ENCODE peak calls at places on chromosomes 16 and 17, in seven cellular contexts. N is A549, H is HFF-Myc, P is C1 segment of cervical spinal cord, Y is fibroblast of the aortic adventitia, E is breast epithelium, J is NCI-H524. V is an unnamed sample.

GRCh38 chr16:68116256-68116853 is 31.2 kb downstream of the NFATC3 start:
- DNase-seq in H (no peak), J (no peak), Y (peak), N (peak), E (no peak), P (no peak), V (no peak)

GRCh38 chr16:76676356-76676755 is 399.2 kb downstream of the CNTNAP4 start:
- DNase-seq in H (no peak), P (no peak), E (no peak), J (no peak), N (no peak), Y (no peak), V (no peak)

GRCh38 chr17:16920628-16921020 is 51.3 kb downstream of the TNFRSF13B start:
- DNase-seq in P (no peak), E (peak), N (no peak), J (no peak), Y (no peak), H (no peak), V (no peak)

GRCh38 chr16:24381470-24382118 is 125.5 kb downstream of the CACNG3 start:
- DNase-seq in J (no peak), H (no peak), N (no peak), Y (no peak), E (no peak), P (no peak), V (no peak)

GRCh38 chr17:56653877-56654276 is 60.4 kb downstream of the NOG start:
- DNase-seq in E (no peak), J (peak), Y (peak), H (peak), N (peak), P (no peak), V (peak)

GRCh38 chr17:3602499-3602898 is 6.7 kb downstream of the TRPV1 start:
- DNase-seq in Y (peak), H (no peak), E (no peak), P (no peak), J (no peak), N (peak), V (no peak)

GRCh38 chr17:52170963-52171572 is 12.6 kb upstream of the CA10 start:
- DNase-seq in E (no peak), P (no peak), H (no peak), Y (no peak), J (peak), N (peak), V (no peak)

GRCh38 chr17:38536661-38537060 is 69.1 kb downstream of the SRCIN1 start:
- DNase-seq in H (no peak), E (no peak), N (no peak), P (no peak), J (no peak), Y (peak), V (no peak)

GRCh38 chr16:5056347-5056746 is 9.4 kb downstream of the C16orf89 start:
- DNase-seq in N (peak), P (no peak), H (no peak), Y (no peak), E (no peak), J (no peak), V (no peak)

GRCh38 chr17:69466905-69467630 is 52.6 kb downstream of the MAP2K6 start:
- DNase-seq in Y (no peak), E (no peak), H (peak), J (peak), N (peak), P (no peak), V (no peak)

GRCh38 chr17:48546924-48547838 is 2.3 kb upstream of the HOXB2 start:
- DNase-seq in N (no peak), P (no peak), E (no peak), Y (peak), H (no peak), J (no peak), V (no peak)

GRCh38 chr17:48791128-48792032 is 25.6 kb downstream of the TTLL6 start:
- DNase-seq in E (peak), N (peak), Y (peak), H (peak), P (no peak), J (peak), V (peak)

GRCh38 chr16:49441366-49441780 is 67.8 kb downstream of the C16orf78 start:
- DNase-seq in Y (no peak), P (no peak), H (no peak), E (no peak), J (peak), N (no peak), V (no peak)

GRCh38 chr17:56185491-56185890 is 32.2 kb downstream of the ANKFN1 start:
- DNase-seq in H (no peak), Y (peak), J (no peak), P (no peak), N (no peak), E (no peak), V (no peak)

GRCh38 chr16:51267676-51268075 is 116.6 kb upstream of the SALL1 start:
- DNase-seq in E (no peak), Y (no peak), P (peak), N (no peak), H (no peak), J (no peak), V (no peak)

GRCh38 chr16:88743693-88744519 is 37.6 kb downstream of the CTU2 start:
- DNase-seq in Y (peak), J (peak), H (no peak), N (peak), P (peak), E (peak), V (no peak)

GRCh38 chr16:1941162-1941923 is 1.7 kb downstream of the MSRB1 start:
- DNase-seq in N (no peak), P (no peak), Y (no peak), E (no peak), H (no peak), J (no peak), V (no peak)

GRCh38 chr17:1147664-1148063 is 32.1 kb downstream of the ABR start:
- DNase-seq in E (no peak), Y (peak), H (no peak), P (no peak), J (peak), N (peak), V (no peak)

GRCh38 chr17:67496286-67496685 is 119.2 kb downstream of the PITPNC1 start:
- DNase-seq in J (no peak), Y (no peak), N (no peak), P (no peak), E (no peak), H (no peak), V (no peak)

GRCh38 chr17:77373298-77374169 is 232.8 kb downstream of the SEC14L1 start:
- DNase-seq in H (no peak), E (no peak), P (no peak), N (no peak), J (no peak), Y (peak), V (no peak)

GRCh38 chr16:84617068-84617630 is 729 bp downstream of the COTL1 start:
- DNase-seq in P (no peak), E (no peak), H (no peak), N (no peak), Y (no peak), J (no peak), V (no peak)

GRCh38 chr17:17809527-17810373 is 27.0 kb downstream of the SREBF1 start:
- DNase-seq in N (peak), E (peak), J (no peak), Y (peak), H (no peak), P (no peak), V (no peak)

GRCh38 chr16:55372792-55373488 is 48.9 kb downstream of the IRX6 start:
- DNase-seq in J (no peak), H (no peak), E (no peak), P (no peak), N (no peak), Y (no peak), V (no peak)

GRCh38 chr17:80559688-80560290 is 15.2 kb downstream of the RPTOR start:
- DNase-seq in Y (peak), J (no peak), N (no peak), H (no peak), P (no peak), E (no peak), V (peak)

GRCh38 chr17:30278032-30278431 is 13.7 kb downstream of the BLMH start:
- DNase-seq in N (peak), P (no peak), J (peak), Y (peak), E (no peak), H (no peak), V (no peak)

GRCh38 chr16:72939247-72939646 is 108.7 kb downstream of the ZFHX3 start:
- DNase-seq in E (no peak), P (no peak), Y (peak), H (no peak), J (no peak), N (peak), V (no peak)

GRCh38 chr17:32870027-32870670 is 6.8 kb downstream of the MYO1D start:
- DNase-seq in P (no peak), N (no peak), Y (peak), H (no peak), E (no peak), J (no peak), V (no peak)

GRCh38 chr17:1986783-1987451 is 38.2 kb downstream of the RTN4RL1 start:
- DNase-seq in E (no peak), N (no peak), Y (no peak), P (no peak), J (no peak), H (no peak), V (no peak)

V was measured in HS-27A.